ENCODE peak calls at places on chromosomes 7 and 10, in nine cellular contexts. F is heart right ventricle; V is stimulated activated CD4-positive, alpha-beta T cell treated with anti-CD3 and anti-CD28 coated beads, Interleukin-4, amount 100 ng/mL, for 48 hours; E is stomach; T is GM04504; R is RPMI8226; C is kidney epithelial cell; G is renal cortical epithelial cell; Z is NAMALWA. J is an unnamed sample.

GRCh38 chr10:114923551-114923950 is 14.4 kb upstream of the TRUB1 start:
- DNase-seq in F (no peak), V (no peak), E (no peak), T (no peak), R (no peak), C (no peak), G (no peak), Z (no peak), J (no peak)

GRCh38 chr10:131249957-131250347 is 61.6 kb downstream of the TCERG1L start:
- DNase-seq in F (no peak), V (no peak), E (no peak), T (no peak), R (no peak), C (no peak), G (no peak), Z (no peak), J (no peak)

GRCh38 chr7:44307301-44307900 is 18.0 kb downstream of the CAMK2B start:
- DNase-seq in F (no peak), V (no peak), E (peak; percentile 25), T (peak; percentile 6), R (peak; percentile 53), C (peak; percentile 45), G (peak; percentile 73), Z (peak; percentile 26), J (peak; percentile 33)

GRCh38 chr7:147245274-147245673 is 1128.7 kb downstream of the CNTNAP2 start:
- DNase-seq in F (peak; percentile 5), V (peak; percentile 13), E (peak; percentile 45), T (peak; percentile 3), R (peak; percentile 70), C (no peak), G (peak; percentile 1), Z (peak; percentile 80), J (peak; percentile 14)

GRCh38 chr10:132294196-132294520 is 13.6 kb downstream of the STK32C start:
- DNase-seq in F (no peak), V (no peak), E (no peak), T (no peak), R (no peak), C (no peak), G (no peak), Z (no peak), J (no peak)

GRCh38 chr7:152366662-152367061 is 69.1 kb downstream of the KMT2C start:
- DNase-seq in F (peak; percentile 18), V (no peak), E (peak; percentile 39), T (no peak), R (no peak), C (no peak), G (no peak), Z (no peak), J (no peak)

GRCh38 chr7:100882769-100883526 is 6.6 kb downstream of the UFSP1 start:
- DNase-seq in F (no peak), V (no peak), E (no peak), T (no peak), R (no peak), C (no peak), G (no peak), Z (no peak), J (no peak)

GRCh38 chr7:149772236-149772820 is 1.1 kb downstream of the ZNF467 start:
- DNase-seq in F (peak; percentile 35), V (no peak), E (no peak), T (no peak), R (peak; percentile 72), C (no peak), G (no peak), Z (peak; percentile 31), J (no peak)

GRCh38 chr7:17274551-17275245 is 23.8 kb upstream of the AHR start:
- DNase-seq in F (no peak), V (no peak), E (no peak), T (no peak), R (no peak), C (no peak), G (peak; percentile 71), Z (no peak), J (peak; percentile 86)

GRCh38 chr7:111535142-111535541 is 27.1 kb downstream of the IMMP2L start:
- DNase-seq in F (no peak), V (no peak), E (no peak), T (no peak), R (no peak), C (no peak), G (no peak), Z (no peak), J (no peak)

GRCh38 chr7:106057962-106058901 is 53.9 kb downstream of the SYPL1 start:
- DNase-seq in F (no peak), V (no peak), E (peak; percentile 94), T (no peak), R (peak; percentile 33), C (no peak), G (peak; percentile 66), Z (peak; percentile 99), J (peak; percentile 88)

GRCh38 chr7:150368884-150369739 is 490 bp downstream of the REPIN1 start:
- DNase-seq in F (peak; percentile 85), V (no peak), E (peak; percentile 63), T (peak; percentile 43), R (peak; percentile 91), C (no peak), G (peak; percentile 70), Z (peak; percentile 73), J (no peak)

GRCh38 chr7:79453558-79454324 is at the start of gene MAGI2:
- DNase-seq in F (peak; percentile 89), V (peak; percentile 4), E (peak; percentile 37), T (peak; percentile 67), R (no peak), C (no peak), G (peak; percentile 27), Z (no peak), J (peak; percentile 17)

GRCh38 chr7:132575336-132575986 is 809 bp downstream of the PLXNA4 start:
- DNase-seq in F (peak; percentile 65), V (no peak), E (no peak), T (no peak), R (peak; percentile 53), C (no peak), G (no peak), Z (no peak), J (no peak)

GRCh38 chr10:3747984-3748383 is 37.0 kb downstream of the KLF6 start:
- DNase-seq in F (no peak), V (no peak), E (peak; percentile 47), T (no peak), R (no peak), C (no peak), G (peak; percentile 35), Z (no peak), J (no peak)

GRCh38 chr7:97025983-97026704 is 1.5 kb upstream of the DLX5 start:
- DNase-seq in F (no peak), V (no peak), E (peak; percentile 48), T (no peak), R (no peak), C (no peak), G (no peak), Z (no peak), J (no peak)

GRCh38 chr7:96238474-96238873 is 83.4 kb downstream of the SLC25A13 start:
- DNase-seq in F (no peak), V (no peak), E (no peak), T (no peak), R (no peak), C (no peak), G (no peak), Z (no peak), J (no peak)

GRCh38 chr10:74586088-74586585 is 240.3 kb upstream of the KAT6B start:
- DNase-seq in F (peak; percentile 11), V (peak; percentile 4), E (no peak), T (no peak), R (peak; percentile 55), C (no peak), G (peak; percentile 28), Z (peak; percentile 34), J (peak; percentile 23)

GRCh38 chr7:87416682-87417587 is 58.5 kb downstream of the ABCB4 start:
- DNase-seq in F (peak; percentile 66), V (peak; percentile 56), E (peak; percentile 67), T (no peak), R (peak; percentile 73), C (peak; percentile 9), G (peak; percentile 64), Z (peak; percentile 89), J (peak; percentile 44)

J was measured in mammary epithelial cell.